ENCODE peak calls at places on chromosomes 7 and 10, in ten cellular contexts. E, K, I, Y, Z, D, T, G, U and B are unnamed samples.

GRCh38 chr10:22545643-22546042 is 168.7 kb downstream of the PIP4K2A start:
- DNase-seq in D (no peak), Z (no peak), T (no peak), Y (no peak), K (no peak), G (no peak), U (no peak), E (no peak), I (no peak), B (no peak)

GRCh38 chr7:79272938-79273337 is 180.5 kb downstream of the MAGI2 start:
- DNase-seq in U (no peak), K (no peak), D (no peak), Y (no peak), Z (peak), T (no peak), E (no peak), I (no peak), G (no peak), B (no peak)

GRCh38 chr7:5638994-5639393 is 142.5 kb downstream of the RNF216 start:
- DNase-seq in Y (no peak), E (peak), Z (no peak), T (no peak), K (no peak), I (no peak), D (no peak), G (no peak), U (no peak), B (no peak)

GRCh38 chr7:90655566-90655965 is 59.4 kb downstream of the CDK14 start:
- DNase-seq in U (no peak), G (no peak), E (no peak), T (no peak), Z (peak), D (peak), I (no peak), K (peak), Y (no peak), B (no peak)

GRCh38 chr10:49357895-49358294 is 38.0 kb downstream of the DRGX start:
- DNase-seq in Z (no peak), D (no peak), I (no peak), Y (no peak), T (no peak), G (no peak), E (no peak), K (no peak), U (no peak), B (no peak)

GRCh38 chr10:52644678-52645434 is 127.7 kb downstream of the MBL2 start:
- DNase-seq in T (peak), Y (peak), I (peak), D (no peak), G (no peak), E (peak), U (peak), K (peak), Z (peak), B (no peak)

GRCh38 chr10:95560288-95561199 is 627 bp downstream of the SORBS1 start:
- DNase-seq in G (peak), D (no peak), T (no peak), I (no peak), U (peak), E (peak), K (peak), Y (peak), Z (peak), B (peak)

GRCh38 chr10:19853839-19854238 is 37.6 kb downstream of the PLXDC2 start:
- DNase-seq in E (peak), G (no peak), K (no peak), I (no peak), U (no peak), Z (no peak), Y (no peak), T (no peak), D (no peak), B (no peak)

GRCh38 chr10:133440633-133441285 is 13.0 kb upstream of the SCART1 start:
- DNase-seq in T (no peak), I (no peak), Y (peak), E (no peak), U (no peak), Z (no peak), G (peak), K (no peak), D (no peak), B (no peak)

GRCh38 chr7:155597753-155598140 is 46.7 kb upstream of the RBM33 start:
- DNase-seq in I (no peak), T (no peak), Y (no peak), D (no peak), G (no peak), K (no peak), U (peak), Z (peak), E (no peak), B (no peak)

GRCh38 chr10:12841826-12842225 is 159.7 kb downstream of the CCDC3 start:
- DNase-seq in E (no peak), I (no peak), T (no peak), Z (no peak), D (no peak), Y (no peak), U (no peak), K (no peak), G (peak), B (no peak)

GRCh38 chr7:106866298-106867281 is 1.5 kb downstream of the PIK3CG start:
- DNase-seq in K (no peak), I (no peak), U (no peak), T (no peak), E (no peak), D (no peak), G (no peak), Z (no peak), Y (no peak), B (no peak)

GRCh38 chr7:106864298-106865081 is 592 bp upstream of the PIK3CG start:
- DNase-seq in E (no peak), Y (no peak), G (no peak), I (no peak), U (no peak), Z (no peak), T (no peak), D (no peak), K (no peak), B (no peak)

GRCh38 chr7:106867641-106868351 is 2.7 kb downstream of the PIK3CG start:
- DNase-seq in K (no peak), G (no peak), E (no peak), Y (no peak), T (no peak), D (no peak), Z (no peak), U (no peak), I (no peak), B (no peak)

GRCh38 chr7:106863216-106863997 is 1.7 kb upstream of the PIK3CG start:
- DNase-seq in G (no peak), U (no peak), I (no peak), Z (no peak), K (no peak), E (no peak), Y (no peak), D (no peak), T (no peak), B (no peak)

GRCh38 chr7:106865130-106866115 is at the start of gene PIK3CG:
- DNase-seq in Z (no peak), Y (no peak), E (no peak), G (no peak), U (no peak), D (no peak), T (no peak), I (no peak), K (no peak), B (no peak)
- H3K4me3 ChIP-seq in Z (peak), Y (no peak), E (no peak), G (peak), U (peak), D (no peak), T (peak), I (no peak), K (no peak), B (peak)

GRCh38 chr10:122281751-122282150 is 10.7 kb downstream of the BTBD16 start:
- DNase-seq in T (no peak), I (no peak), U (no peak), K (no peak), G (no peak), Y (no peak), D (no peak), E (no peak), Z (no peak), B (peak)
- H3K4me3 ChIP-seq in T (no peak), I (no peak), U (no peak), K (no peak), G (no peak), Y (no peak), D (no peak), E (no peak), Z (no peak), B (no peak)

DNA sequence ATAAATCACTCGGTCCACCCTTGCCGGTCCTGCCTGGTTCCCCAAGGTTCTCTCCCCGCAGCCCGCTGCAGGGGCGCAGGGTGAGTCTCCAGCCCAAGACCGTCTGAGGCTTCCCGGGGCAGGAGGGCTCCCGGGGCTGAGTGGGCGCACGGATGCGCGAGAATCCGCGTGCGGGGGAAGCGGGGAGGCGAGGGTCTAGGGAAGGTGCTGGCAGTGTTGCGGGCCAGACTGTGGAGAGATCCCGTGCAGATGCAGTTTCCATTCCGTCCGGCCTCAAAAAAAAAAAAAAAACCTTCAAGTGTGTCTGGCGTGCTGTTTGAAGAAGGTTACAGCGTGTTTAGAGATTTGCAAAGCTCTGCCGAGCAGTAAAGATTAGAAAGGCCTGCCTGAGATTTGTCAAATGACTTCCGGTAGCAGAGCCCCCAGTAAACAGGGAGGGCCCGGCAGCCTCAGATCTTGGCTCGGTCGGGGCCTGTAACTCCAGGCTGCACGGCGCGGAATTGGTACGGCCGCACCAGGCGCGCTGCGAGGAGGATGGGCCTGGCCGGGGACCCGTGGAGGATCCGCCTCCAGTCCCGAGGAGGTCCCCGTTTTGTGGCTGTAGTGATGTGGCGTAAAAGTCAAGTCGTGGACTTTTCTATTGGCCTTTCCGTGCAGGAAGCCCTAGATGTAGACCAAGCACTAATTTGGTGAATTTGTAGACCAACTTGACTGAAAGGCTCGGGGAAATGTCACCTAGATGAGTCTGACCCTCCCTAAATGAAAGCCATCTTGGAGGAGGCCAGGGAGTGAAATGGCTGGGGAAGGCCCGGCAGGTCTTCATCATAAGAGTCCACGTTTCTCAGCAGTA is 293.2 kb upstream of the NFE2L3 start:
- DNase-seq in U (no peak), D (no peak), Z (no peak), I (no peak), E (peak), T (no peak), Y (no peak), G (no peak), K (no peak), B (no peak)
- H3K4me3 ChIP-seq in U (no peak), D (peak), Z (no peak), I (no peak), E (no peak), T (peak), Y (no peak), G (no peak), K (no peak), B (no peak)

DNA sequence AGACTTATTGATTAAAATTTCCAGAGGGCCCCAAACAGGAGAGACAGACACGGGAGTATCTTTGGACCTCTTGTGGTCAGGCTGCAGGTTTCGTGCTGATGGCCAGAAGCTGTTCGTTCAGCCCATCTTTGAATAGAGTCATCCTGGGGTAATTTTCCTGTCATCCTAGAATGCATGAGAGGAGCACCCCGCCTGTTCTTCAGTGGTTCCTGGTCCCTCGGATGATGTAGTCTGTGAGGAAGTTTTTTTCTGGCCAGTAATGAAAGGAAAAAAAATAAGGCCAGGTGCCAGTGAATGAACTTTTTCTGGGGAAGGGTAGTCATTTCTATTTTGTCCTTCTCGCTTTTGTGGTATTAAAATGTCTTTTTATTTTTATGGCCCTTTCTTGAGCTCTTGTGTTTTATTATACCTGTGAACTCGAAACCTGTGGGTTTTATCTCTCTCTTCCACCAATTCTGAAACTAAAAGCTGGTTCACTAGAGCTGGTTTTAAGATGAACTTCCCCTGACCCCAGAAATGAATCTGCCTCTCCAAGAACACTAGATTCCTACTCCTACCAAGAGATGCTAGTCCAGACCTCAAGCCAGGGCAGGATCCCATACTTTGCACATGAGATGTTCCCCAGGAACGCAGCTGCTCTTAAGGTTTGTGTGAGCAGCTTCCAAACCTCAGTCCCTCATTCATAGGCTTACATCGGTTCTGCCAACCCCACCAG is 15.4 kb upstream of the MEST start:
- DNase-seq in I (no peak), G (no peak), U (no peak), Y (no peak), K (peak), T (no peak), D (peak), Z (no peak), E (no peak), B (no peak)
- H3K4me3 ChIP-seq in I (no peak), G (no peak), U (no peak), Y (no peak), K (no peak), T (no peak), D (no peak), Z (no peak), E (no peak), B (no peak)

DNA sequence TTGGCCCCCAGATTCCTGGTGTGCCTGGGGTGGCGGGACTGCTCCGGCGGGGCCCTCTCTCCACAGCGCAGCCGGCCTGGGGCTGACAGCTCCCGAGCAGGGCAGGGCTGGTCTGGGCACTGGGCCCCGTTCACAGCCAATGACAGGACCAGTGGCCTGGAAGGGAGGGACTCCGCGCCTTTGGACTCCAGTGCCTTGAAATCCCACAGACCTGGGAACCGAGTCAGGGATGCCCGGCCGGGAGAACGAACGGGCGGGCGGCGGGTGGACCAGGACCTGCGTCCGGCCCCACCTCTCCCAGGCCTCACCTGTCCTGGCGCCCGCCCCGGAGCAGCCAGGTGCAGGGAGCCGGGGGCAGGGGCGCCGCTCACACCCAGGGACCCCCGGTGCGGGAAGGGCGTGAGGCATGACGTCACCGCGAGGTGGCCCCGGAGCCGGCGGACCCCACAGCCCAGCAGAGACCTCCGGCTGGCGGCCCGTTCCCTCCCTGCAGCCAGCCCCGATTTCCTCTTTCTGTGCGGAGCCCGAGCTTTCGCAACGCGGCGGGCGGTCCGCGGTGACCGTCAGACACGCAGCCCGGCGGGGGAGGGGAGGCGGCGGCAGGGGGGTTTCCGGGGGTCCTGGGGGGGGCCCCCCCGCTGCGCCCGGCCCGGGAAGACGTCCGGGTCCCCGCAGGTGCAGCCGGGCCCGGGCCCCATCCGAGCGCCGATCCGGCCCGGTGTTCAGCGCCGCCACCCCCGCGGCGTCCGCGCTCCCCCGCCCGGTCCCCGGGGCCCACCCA is 743 bp downstream of the ADAP1 start:
- DNase-seq in G (no peak), D (no peak), I (no peak), Z (no peak), T (no peak), K (peak), Y (peak), E (peak), U (peak), B (no peak)
- H3K4me3 ChIP-seq in G (peak), D (peak), I (peak), Z (peak), T (peak), K (peak), Y (peak), E (no peak), U (peak), B (peak)

GRCh38 chr10:37975407-37975991 is 948 bp downstream of the ZNF25 start:
- DNase-seq in D (no peak), Y (no peak), K (peak), E (peak), U (no peak), G (no peak), T (no peak), I (no peak), Z (peak), B (no peak)

GRCh38 chr10:37976880-37977203 is 395 bp upstream of the ZNF25 start:
- DNase-seq in G (no peak), U (no peak), Z (no peak), I (no peak), D (no peak), T (no peak), E (no peak), K (no peak), Y (no peak), B (no peak)

GRCh38 chr10:37976091-37976879 is at the start of gene ZNF25:
- DNase-seq in U (peak), Z (peak), G (peak), K (peak), T (peak), I (peak), Y (peak), D (peak), E (peak), B (peak)

DNA sequence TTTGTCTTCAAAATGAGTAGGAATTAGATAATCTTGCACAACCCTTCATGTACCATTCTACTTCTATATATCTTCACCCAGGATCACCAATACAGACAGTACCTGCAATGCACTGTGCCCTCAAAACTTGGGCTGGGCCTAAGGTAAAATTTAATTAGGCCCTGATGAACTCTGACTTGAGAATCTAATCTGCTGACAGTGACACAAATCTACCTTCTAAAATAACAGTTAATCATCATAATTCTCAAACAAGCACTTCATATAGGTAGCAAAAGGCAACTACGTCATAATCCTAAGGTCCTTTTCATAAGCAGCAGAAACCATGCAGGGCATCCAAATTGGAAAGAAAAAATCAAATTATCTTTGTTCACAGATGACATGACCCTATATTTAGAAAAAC is 4.1 kb downstream of the ZNF25 start:
- DNase-seq in D (no peak), G (no peak), K (no peak), E (no peak), T (no peak), U (no peak), Y (no peak), Z (no peak), I (no peak), B (no peak)
- H3K4me3 ChIP-seq in D (no peak), G (no peak), K (no peak), E (no peak), T (no peak), U (no peak), Y (no peak), Z (no peak), I (no peak), B (no peak)

GRCh38 chr7:100655908-100656674 is at the start of gene ACTL6B:
- DNase-seq in Z (peak), D (no peak), I (no peak), K (peak), Y (no peak), E (peak), T (no peak), U (peak), G (no peak), B (no peak)
- H3K4me3 ChIP-seq in Z (no peak), D (no peak), I (no peak), K (no peak), Y (no peak), E (no peak), T (no peak), U (peak), G (no peak), B (no peak)

GRCh38 chr10:101166430-101166829 is 35.3 kb downstream of the TLX1 start:
- DNase-seq in Y (no peak), U (no peak), D (no peak), I (no peak), E (no peak), K (peak), G (no peak), T (no peak), Z (no peak), B (no peak)

GRCh38 chr10:101162677-101163076 is 31.6 kb downstream of the TLX1 start:
- DNase-seq in U (peak), Y (no peak), Z (no peak), D (no peak), I (no peak), T (no peak), E (no peak), K (no peak), G (no peak), B (no peak)

GRCh38 chr10:101165736-101166135 is 34.6 kb downstream of the TLX1 start:
- DNase-seq in D (no peak), E (no peak), T (no peak), Y (no peak), Z (no peak), U (no peak), I (no peak), K (no peak), G (no peak), B (no peak)

GRCh38 chr10:101158101-101159058 is 27.3 kb downstream of the TLX1 start:
- DNase-seq in D (no peak), T (no peak), E (no peak), U (no peak), K (no peak), Z (no peak), Y (no peak), I (no peak), G (no peak), B (no peak)

GRCh38 chr10:101161494-101162299 is 30.6 kb downstream of the TLX1 start:
- DNase-seq in T (peak), Y (peak), E (peak), D (peak), I (peak), U (peak), G (peak), Z (peak), K (peak), B (peak)
- H3K4me3 ChIP-seq in T (peak), Y (no peak), E (no peak), D (peak), I (peak), U (peak), G (no peak), Z (peak), K (peak), B (no peak)

DNA sequence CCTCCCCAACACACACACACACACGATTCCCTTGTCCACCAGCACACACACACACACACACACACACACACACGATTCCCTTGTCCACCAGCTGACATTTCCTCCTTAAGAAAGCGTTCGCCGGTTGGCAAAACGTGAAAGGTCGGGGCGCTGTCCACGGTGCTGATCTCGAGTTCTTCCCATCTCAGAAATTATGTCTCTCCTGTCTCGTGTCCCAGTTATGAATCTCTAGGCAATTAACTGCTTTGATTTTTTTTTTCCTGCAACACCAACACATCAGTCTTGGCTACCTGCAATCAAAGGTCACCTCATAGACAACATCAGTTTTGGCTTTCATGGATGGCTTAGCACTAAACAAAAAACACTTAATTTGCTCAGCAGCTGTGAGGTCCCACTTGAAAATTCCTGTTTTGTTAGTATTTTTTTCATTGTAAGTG is 1.9 kb downstream of the INA start:
- DNase-seq in E (peak), I (no peak), Z (peak), U (peak), G (no peak), K (no peak), Y (peak), D (no peak), T (no peak), B (no peak)
- H3K4me3 ChIP-seq in E (no peak), I (no peak), Z (no peak), U (no peak), G (no peak), K (no peak), Y (no peak), D (no peak), T (no peak), B (no peak)